ENCODE peak calls at places on chromosomes 6 and 20, in seven cellular contexts. Q is DMS79; N is HuH-7.5; G is kidney tubule cell; B is stimulated activated CD8-positive, alpha-beta memory T cell treated with anti-CD3 and anti-CD28 coated beads, Interleukin-7, amount 100 ng/mL, for 1 hour; V is sigmoid colon; C is activated CD4-positive, alpha-beta T cell treated with anti-CD3 and anti-CD28 coated beads for 48 hours. D is an unnamed sample.

GRCh38 chr20:8880085-8880853 is 188.6 kb upstream of the PLCB4 start:
- DNase-seq in N (peak), B (no peak), V (no peak), C (no peak), Q (no peak), G (no peak), D (no peak)

GRCh38 chr20:663315-664090 is 10.5 kb upstream of the SRXN1 start:
- DNase-seq in G (peak), B (no peak), C (peak), V (no peak), Q (no peak), N (no peak), D (no peak)

GRCh38 chr6:14068133-14068532 is 49.4 kb upstream of the CD83 start:
- DNase-seq in C (no peak), V (no peak), N (no peak), Q (no peak), B (no peak), G (peak), D (peak)

GRCh38 chr20:50312682-50313187 is 122.1 kb downstream of the CEBPB start:
- DNase-seq in C (no peak), N (no peak), B (no peak), G (peak), V (peak), Q (no peak), D (peak)

GRCh38 chr20:34220581-34220980 is 20.6 kb upstream of the ASIP start:
- DNase-seq in Q (no peak), B (no peak), C (no peak), N (no peak), G (no peak), V (no peak), D (peak)

GRCh38 chr20:51542033-51542893 is at the start of gene NFATC2:
- DNase-seq in C (peak), B (no peak), G (peak), Q (no peak), N (peak), V (no peak), D (no peak)

GRCh38 chr6:2124260-2124709 is 121.1 kb downstream of the GMDS start:
- DNase-seq in B (no peak), G (no peak), V (no peak), N (no peak), Q (no peak), C (no peak), D (peak)

GRCh38 chr6:10418361-10418861 is 3.5 kb upstream of the TFAP2A start:
- DNase-seq in V (no peak), B (no peak), N (no peak), Q (no peak), C (no peak), G (no peak), D (no peak)

GRCh38 chr6:89208551-89208950 is 8.6 kb downstream of the GABRR1 start:
- DNase-seq in B (no peak), Q (no peak), V (no peak), N (no peak), C (no peak), G (no peak), D (no peak)

GRCh38 chr20:20096421-20096820 is 44.1 kb downstream of the CFAP61 start:
- DNase-seq in N (no peak), C (no peak), V (no peak), G (no peak), Q (no peak), B (no peak), D (no peak)

GRCh38 chr6:20954325-20954724 is 420.1 kb downstream of the CDKAL1 start:
- DNase-seq in B (no peak), C (no peak), V (no peak), Q (no peak), G (peak), N (no peak), D (no peak)

GRCh38 chr6:44386929-44387345 is 569 bp upstream of the CDC5L start:
- DNase-seq in G (peak), V (no peak), C (no peak), Q (no peak), B (no peak), N (no peak), D (no peak)

GRCh38 chr20:59661141-59661540 is 56.8 kb downstream of the PHACTR3 start:
- DNase-seq in C (no peak), B (no peak), Q (no peak), V (no peak), N (no peak), G (no peak), D (no peak)